ENCODE peak calls at places on chromosomes 4 and X, in six cellular contexts. U, A, B, E, G and N are unnamed samples.

GRCh38 chr4:45662996-45663395 is 460.9 kb downstream of the GABRG1 start:
- DNase-seq in A (peak), G (no peak), E (no peak), U (no peak), B (peak), N (no peak)

GRCh38 chrX:11655282-11655985 is 10.3 kb downstream of the ARHGAP6 start:
- DNase-seq in E (no peak), B (no peak), G (no peak), U (no peak), A (no peak), N (no peak)

GRCh38 chr4:95761441-95761840 is 78.5 kb upstream of the PDHA2 start:
- DNase-seq in G (no peak), E (no peak), A (no peak), B (peak), U (no peak), N (no peak)

GRCh38 chr4:104393649-104394048 is 101.0 kb downstream of the CXXC4 start:
- DNase-seq in A (no peak), E (no peak), G (no peak), U (no peak), B (no peak), N (no peak)

GRCh38 chrX:53261573-53261972 is 19.8 kb downstream of the IQSEC2 start:
- DNase-seq in B (no peak), G (no peak), E (no peak), U (no peak), A (no peak), N (no peak)

GRCh38 chr4:119025440-119025839 is 110.2 kb upstream of the MYOZ2 start:
- DNase-seq in U (no peak), E (no peak), A (peak), B (peak), G (no peak), N (no peak)

GRCh38 chr4:139392797-139393196 is 61.1 kb upstream of the RAB33B start:
- DNase-seq in A (no peak), U (no peak), E (no peak), G (no peak), B (no peak), N (no peak)

GRCh38 chr4:2646386-2647149 is 109.6 kb downstream of the TNIP2 start:
- DNase-seq in E (peak), B (no peak), U (no peak), A (no peak), G (no peak), N (no peak)

GRCh38 chr4:152715076-152715475 is 35.3 kb upstream of the TMEM154 start:
- DNase-seq in G (no peak), U (no peak), B (no peak), E (no peak), A (no peak), N (no peak)

GRCh38 chrX:8607326-8607725 is 124.6 kb downstream of the ANOS1 start:
- DNase-seq in B (no peak), U (no peak), G (no peak), E (no peak), A (no peak), N (no peak)

GRCh38 chrX:134544614-134545255 is 84.8 kb downstream of the HPRT1 start:
- DNase-seq in E (no peak), B (no peak), U (no peak), G (no peak), A (peak), N (no peak)

GRCh38 chr4:180333156-180333555 is 1910.0 kb upstream of the TENM3 start:
- DNase-seq in A (no peak), U (no peak), G (no peak), E (no peak), B (no peak), N (no peak)

GRCh38 chr4:152516156-152516555 is 19.7 kb downstream of the FBXW7 start:
- DNase-seq in E (no peak), A (no peak), U (no peak), B (peak), G (no peak), N (no peak)

GRCh38 chr4:114237997-114238396 is 258.6 kb upstream of the ARSJ start:
- DNase-seq in A (no peak), E (no peak), B (no peak), U (no peak), G (no peak), N (no peak)

GRCh38 chrX:68048774-68049173 is 384.5 kb downstream of the OPHN1 start:
- DNase-seq in A (no peak), E (no peak), U (no peak), B (no peak), G (no peak), N (no peak)

GRCh38 chr4:125727931-125728330 is 413.2 kb downstream of the FAT4 start:
- DNase-seq in G (no peak), B (peak), U (no peak), E (no peak), A (no peak), N (no peak)

GRCh38 chr4:28463184-28463690 is 1602.6 kb downstream of the STIM2 start:
- DNase-seq in A (no peak), B (peak), G (no peak), E (no peak), U (no peak), N (no peak)
- TF ChIP-seq CTCF in A (no peak), B (no peak), G (no peak), E (no peak), U (no peak), N (no peak)

DNA sequence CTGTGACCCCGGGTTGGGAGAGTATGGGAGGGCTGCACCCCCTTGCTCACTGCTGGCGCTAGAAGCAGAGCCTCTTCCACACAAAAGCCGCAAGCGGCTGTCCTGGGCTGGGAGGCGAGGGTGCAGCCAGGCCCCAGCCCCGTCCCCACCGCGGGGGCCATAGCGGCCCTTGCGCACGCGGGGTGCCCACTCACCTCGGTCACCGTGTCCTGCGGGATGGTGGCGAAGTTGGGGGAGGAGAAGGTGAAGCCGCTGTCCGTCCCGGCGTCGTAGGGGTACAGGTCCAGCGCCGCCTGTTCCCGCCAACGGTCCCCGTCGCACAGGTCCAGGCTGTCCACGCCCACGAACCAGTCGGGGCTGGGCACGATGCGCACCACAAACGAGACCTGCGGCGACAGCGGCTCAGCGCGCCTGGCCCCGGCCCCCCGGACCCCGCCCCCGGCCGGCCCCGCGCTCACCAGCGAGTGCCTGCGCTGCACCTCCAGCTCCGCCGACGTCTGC is 1.5 kb downstream of the SPON2 start:
- DNase-seq in U (no peak), G (no peak), B (no peak), A (no peak), E (no peak), N (no peak)
- H3K4me3 ChIP-seq in U (no peak), G (peak), B (no peak), A (peak), E (peak), N (no peak)

GRCh38 chr4:38728651-38729141 is 54.1 kb downstream of the TLR10 start:
- DNase-seq in G (no peak), U (no peak), E (no peak), A (peak), B (no peak), N (no peak)
- TF ChIP-seq CTCF in G (no peak), U (no peak), E (no peak), A (peak), B (no peak), N (no peak)

DNA sequence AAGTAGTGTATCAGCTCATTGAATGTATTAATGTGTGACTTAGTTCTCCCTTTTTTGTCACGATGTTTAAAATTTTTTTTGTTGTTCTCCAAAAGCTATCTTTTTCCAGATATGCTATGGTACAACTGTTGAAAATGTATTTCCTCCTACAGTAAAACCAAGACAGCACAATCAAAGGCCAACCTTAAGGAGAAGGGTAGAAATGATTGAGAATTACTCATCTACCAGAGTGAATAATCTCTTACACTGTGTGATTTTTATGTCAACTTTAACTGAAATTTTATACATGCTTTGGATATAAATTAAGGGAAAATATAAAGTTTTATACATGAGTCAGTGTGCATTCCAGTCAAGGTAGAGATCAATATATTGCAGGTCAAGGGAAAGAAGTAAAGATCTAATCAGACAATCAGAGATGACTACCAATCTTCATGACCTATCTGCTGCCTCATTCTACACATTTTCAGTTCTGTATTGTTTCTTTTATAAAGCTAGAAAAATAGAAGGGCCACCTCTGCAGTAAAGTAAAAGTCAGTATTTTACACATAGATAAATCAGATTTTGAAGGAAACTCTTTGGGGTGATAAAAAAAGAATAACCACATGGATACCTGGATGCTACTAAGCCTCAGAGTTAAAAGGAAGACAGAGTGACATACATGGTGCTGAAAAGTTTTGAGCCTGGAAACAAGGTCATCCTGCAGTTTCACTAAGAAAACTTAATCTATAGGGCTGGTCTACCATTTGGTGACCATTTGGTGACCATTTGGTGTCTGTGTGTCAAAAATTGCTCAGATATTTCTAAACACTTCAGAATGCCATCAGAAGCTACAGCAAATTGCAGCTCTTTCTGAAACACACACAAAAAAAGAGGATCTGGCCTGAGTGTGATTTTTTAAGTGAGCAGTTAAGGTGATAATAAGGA is 1.6 kb downstream of the FAM13A start:
- DNase-seq in U (no peak), B (no peak), A (no peak), G (no peak), E (no peak), N (no peak)
- H3K4me3 ChIP-seq in U (no peak), B (peak), A (no peak), G (no peak), E (peak), N (no peak)

GRCh38 chr4:98094118-98094517 is 49.2 kb downstream of the STPG2 start:
- DNase-seq in E (no peak), B (no peak), A (no peak), G (no peak), U (no peak), N (no peak)

GRCh38 chr4:98092833-98093439 is 50.3 kb downstream of the STPG2 start:
- DNase-seq in B (peak), E (no peak), G (no peak), U (no peak), A (no peak), N (no peak)
- TF ChIP-seq CTCF in B (peak), E (peak), G (no peak), U (peak), A (no peak), N (peak)

GRCh38 chrX:31334997-31335396 is 263.2 kb upstream of the FTHL17 start:
- DNase-seq in E (no peak), U (no peak), B (no peak), G (no peak), A (no peak), N (no peak)

GRCh38 chrX:31337332-31337731 is 265.5 kb upstream of the FTHL17 start:
- DNase-seq in A (no peak), G (no peak), U (no peak), E (no peak), B (no peak), N (no peak)

GRCh38 chrX:31333181-31333831 is 261.5 kb upstream of the FTHL17 start:
- DNase-seq in U (no peak), E (no peak), B (peak), A (no peak), G (no peak), N (no peak)

GRCh38 chrX:31340587-31340986 is 268.7 kb upstream of the FTHL17 start:
- DNase-seq in A (no peak), B (no peak), E (no peak), U (no peak), G (no peak), N (no peak)

DNA sequence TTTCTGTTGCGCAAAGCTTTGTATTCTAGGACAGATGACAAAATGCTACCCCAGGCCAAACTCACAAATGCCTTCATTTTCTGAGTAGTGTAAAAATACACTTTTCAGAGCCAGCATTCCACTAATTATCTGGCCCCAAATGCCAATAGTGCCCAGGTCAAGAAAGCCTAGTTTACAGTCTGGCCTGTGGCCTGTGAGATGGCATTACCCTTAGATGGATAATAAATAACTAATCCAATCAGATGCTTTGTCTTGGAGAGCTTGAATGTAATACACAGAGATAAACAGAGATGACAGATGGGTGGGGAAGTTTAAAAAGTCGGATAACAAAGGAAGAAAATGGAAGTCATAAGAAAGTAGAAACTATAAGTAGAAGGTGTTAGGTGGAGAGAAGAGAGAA is 264.6 kb upstream of the FTHL17 start:
- DNase-seq in B (no peak), A (no peak), U (no peak), E (no peak), G (no peak), N (no peak)
- H3K4me3 ChIP-seq in B (no peak), A (no peak), U (no peak), E (no peak), G (no peak), N (no peak)

GRCh38 chr4:177057191-177057590 is 252.5 kb upstream of the NEIL3 start:
- DNase-seq in E (no peak), A (no peak), U (no peak), G (no peak), B (no peak), N (no peak)

GRCh38 chr4:177052211-177052725 is 257.4 kb upstream of the NEIL3 start:
- DNase-seq in U (no peak), A (no peak), B (no peak), E (no peak), G (no peak), N (no peak)

GRCh38 chr4:177047070-177047850 is 254.5 kb upstream of the VEGFC start:
- DNase-seq in E (peak), G (peak), A (peak), B (peak), U (peak), N (peak)

GRCh38 chr4:177047851-177048174 is 255.1 kb upstream of the VEGFC start:
- DNase-seq in A (no peak), B (peak), G (no peak), U (no peak), E (no peak), N (no peak)

GRCh38 chr4:177051473-177052060 is 258.1 kb upstream of the NEIL3 start:
- DNase-seq in E (no peak), G (no peak), A (peak), U (peak), B (peak), N (peak)
- TF ChIP-seq CTCF in E (no peak), G (no peak), A (peak), U (peak), B (peak), N (peak)